ENCODE peak calls at places on chromosomes 6 and 20, in seven cellular contexts. Z, J, I, H, A, S and P are unnamed samples. For H3K4me1 and H3K9me2, the result is how much of the 10 kb centered on the place peaks cover.

GRCh38 chr6:69105288-69105687 is 470.2 kb downstream of the ADGRB3 start:
- DNase-seq in I (peak), H (no peak), A (no peak), J (no peak), S (peak), Z (no peak), P (no peak)

GRCh38 chr6:11766056-11766455 is 12.5 kb downstream of the ADTRP start:
- DNase-seq in J (no peak), A (no peak), H (no peak), S (no peak), Z (peak), I (peak), P (no peak)

GRCh38 chr6:55941713-55942112 is 66.3 kb upstream of the BMP5 start:
- DNase-seq in S (no peak), H (peak), J (no peak), I (peak), A (no peak), Z (peak), P (no peak)

GRCh38 chr6:14635933-14636599 is 518.5 kb downstream of the CD83 start:
- DNase-seq in S (no peak), A (no peak), H (no peak), Z (no peak), I (no peak), J (no peak), P (no peak)

GRCh38 chr6:142481466-142481865 is 179.7 kb downstream of the ADGRG6 start:
- DNase-seq in J (no peak), H (no peak), I (no peak), S (no peak), A (no peak), Z (no peak), P (no peak)

GRCh38 chr6:82185948-82186347 is 61.6 kb downstream of the IBTK start:
- DNase-seq in Z (peak), A (no peak), H (no peak), J (no peak), I (no peak), S (no peak), P (no peak)

GRCh38 chr6:105028898-105029297 is 72.0 kb downstream of the LIN28B start:
- DNase-seq in A (no peak), I (no peak), Z (no peak), H (no peak), J (no peak), S (no peak), P (no peak)

GRCh38 chr6:37637562-37638413 is 59.9 kb downstream of the MDGA1 start:
- DNase-seq in Z (no peak), J (no peak), A (no peak), S (no peak), H (no peak), I (no peak), P (peak)

GRCh38 chr6:143545165-143545564 is 33.6 kb upstream of the FUCA2 start:
- DNase-seq in Z (no peak), J (no peak), I (no peak), H (no peak), A (no peak), S (no peak), P (no peak)

GRCh38 chr6:44960898-44961297 is 367.2 kb upstream of the RUNX2 start:
- DNase-seq in A (no peak), S (no peak), H (peak), I (no peak), Z (peak), J (peak), P (peak)

GRCh38 chr6:167420858-167421766 is 96.2 kb downstream of the TTLL2 start:
- DNase-seq in Z (no peak), I (no peak), A (no peak), J (no peak), H (no peak), S (peak), P (peak)

GRCh38 chr6:113805836-113806500 is 51.2 kb upstream of the MARCKS start:
- DNase-seq in I (no peak), J (no peak), H (no peak), Z (no peak), A (no peak), S (no peak), P (no peak)

GRCh38 chr20:36030143-36030542 is 61.8 kb downstream of the CNBD2 start:
- DNase-seq in J (no peak), Z (no peak), H (no peak), S (no peak), I (no peak), A (no peak), P (no peak)

GRCh38 chr20:34938466-34939163 is 17.0 kb downstream of the GSS start:
- DNase-seq in H (no peak), A (no peak), Z (no peak), S (no peak), I (no peak), J (no peak), P (no peak)

GRCh38 chr6:119628691-119629621 is 279.4 kb upstream of the MAN1A1 start:
- DNase-seq in Z (no peak), J (no peak), A (no peak), I (peak), S (no peak), H (no peak), P (no peak)

GRCh38 chr20:61704661-61705060 is 361.0 kb downstream of the TAF4 start:
- DNase-seq in H (no peak), I (no peak), J (no peak), A (no peak), S (no peak), Z (no peak), P (no peak)

GRCh38 chr6:80181352-80182081 is 75.0 kb downstream of the BCKDHB start:
- DNase-seq in J (no peak), I (no peak), A (no peak), H (peak), S (no peak), Z (no peak), P (no peak)

GRCh38 chr6:83378621-83379388 is 52.0 kb downstream of the ME1 start:
- DNase-seq in J (no peak), Z (peak), H (no peak), I (no peak), A (no peak), S (no peak), P (no peak)

GRCh38 chr20:49115565-49115964 is 69.5 kb downstream of the CSE1L start:
- DNase-seq in H (no peak), I (no peak), Z (peak), S (no peak), A (no peak), J (no peak), P (no peak)

GRCh38 chr6:90216081-90216977 is 80.3 kb downstream of the BACH2 start:
- DNase-seq in I (peak), Z (peak), S (no peak), H (no peak), J (no peak), A (no peak), P (peak)

GRCh38 chr6:168671863-168672546 is 231.0 kb downstream of the SMOC2 start:
- DNase-seq in H (no peak), S (no peak), A (no peak), J (no peak), Z (no peak), I (no peak), P (peak)

GRCh38 chr6:161373905-161374451 is 100.1 kb upstream of the AGPAT4 start:
- DNase-seq in A (peak), I (peak), J (no peak), S (peak), H (peak), Z (peak), P (peak)

GRCh38 chr6:10315034-10315433 is 99.8 kb downstream of the TFAP2A start:
- DNase-seq in A (no peak), S (no peak), Z (no peak), J (no peak), I (peak), H (no peak), P (no peak)

GRCh38 chr6:5499644-5500306 is 238.5 kb downstream of the FARS2 start:
- DNase-seq in A (no peak), I (no peak), Z (peak), J (no peak), S (no peak), H (peak), P (no peak)

GRCh38 chr20:20869161-20869560 is 156.7 kb upstream of the RALGAPA2 start:
- DNase-seq in J (no peak), A (no peak), I (no peak), H (no peak), S (no peak), Z (no peak), P (no peak)

GRCh38 chr6:116773886-116774285 is 8.4 kb upstream of the FAM162B start:
- DNase-seq in S (no peak), J (no peak), Z (no peak), I (no peak), A (no peak), H (peak), P (no peak)

GRCh38 chr6:75349262-75349984 is 64.8 kb upstream of the TMEM30A start:
- DNase-seq in H (no peak), S (peak), I (peak), Z (peak), J (no peak), A (no peak), P (peak)

GRCh38 chr6:39088331-39088730 is 26.7 kb downstream of the SAYSD1 start:
- DNase-seq in H (peak), J (no peak), Z (peak), I (peak), A (peak), S (no peak), P (peak)

GRCh38 chr6:15752820-15753219 is 90.0 kb upstream of the DTNBP1 start:
- DNase-seq in S (no peak), J (no peak), I (peak), Z (peak), H (no peak), A (no peak), P (peak)

GRCh38 chr6:133964052-133964451 is 11.0 kb downstream of the TBPL1 start:
- DNase-seq in J (no peak), S (no peak), A (no peak), I (no peak), H (peak), Z (peak), P (no peak)

GRCh38 chr6:53376661-53377226 is 28.0 kb upstream of the ELOVL5 start:
- DNase-seq in H (no peak), I (no peak), J (no peak), S (no peak), A (no peak), Z (no peak), P (no peak)

GRCh38 chr6:75946146-75946831 is 126.2 kb downstream of the IMPG1 start:
- DNase-seq in J (no peak), S (no peak), H (no peak), Z (no peak), A (no peak), I (peak), P (no peak)

DNA sequence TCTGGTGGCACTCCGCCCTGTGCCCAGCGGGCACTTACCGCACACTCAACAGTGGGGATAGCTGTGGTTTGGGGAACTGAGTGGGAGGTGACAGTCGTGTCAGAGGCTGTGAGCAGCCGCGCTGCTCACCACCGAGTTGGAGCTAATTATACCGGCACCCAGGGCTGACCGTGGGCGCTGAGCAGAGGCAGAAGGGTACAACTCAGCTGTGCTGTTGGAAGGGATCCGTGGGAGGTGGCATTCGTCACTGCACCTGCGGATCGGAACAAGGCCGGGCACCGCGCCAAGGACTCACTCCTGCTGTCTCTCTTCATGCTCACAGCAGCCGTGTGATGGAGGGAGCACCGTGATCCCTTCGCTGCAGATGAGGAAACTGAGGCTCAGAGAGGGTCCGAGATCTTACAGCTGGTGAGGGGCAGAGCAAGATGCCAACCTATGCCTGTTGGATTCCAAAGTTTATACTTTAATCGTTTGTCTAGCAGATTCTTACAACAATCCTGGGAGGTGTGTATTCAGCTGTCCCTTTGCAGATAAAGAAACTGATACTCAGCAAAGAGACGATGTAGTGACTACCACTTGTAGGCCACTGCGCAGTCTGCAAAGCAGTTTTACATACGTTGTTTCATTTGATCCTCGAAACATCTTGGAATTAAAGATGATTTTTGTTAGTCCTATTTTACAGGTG is 713 bp upstream of the ELMO2 start:
- DNase-seq in J (peak), H (peak), I (peak), A (peak), S (peak), Z (peak), P (peak)
- H3K4me1 ChIP-seq in J (under half), H (under half), I (under half), A (under half), S (under half), Z (under half), P (under half)

GRCh38 chr6:140893432-140893831 is 1239.3 kb upstream of the GJE1 start:
- DNase-seq in S (no peak), I (peak), H (no peak), J (no peak), Z (no peak), A (no peak), P (no peak)
- H3K9me2 ChIP-seq in S (under half), I (under half), H (under half), J (under half), Z (under half), A (under half), P (under half)

DNA sequence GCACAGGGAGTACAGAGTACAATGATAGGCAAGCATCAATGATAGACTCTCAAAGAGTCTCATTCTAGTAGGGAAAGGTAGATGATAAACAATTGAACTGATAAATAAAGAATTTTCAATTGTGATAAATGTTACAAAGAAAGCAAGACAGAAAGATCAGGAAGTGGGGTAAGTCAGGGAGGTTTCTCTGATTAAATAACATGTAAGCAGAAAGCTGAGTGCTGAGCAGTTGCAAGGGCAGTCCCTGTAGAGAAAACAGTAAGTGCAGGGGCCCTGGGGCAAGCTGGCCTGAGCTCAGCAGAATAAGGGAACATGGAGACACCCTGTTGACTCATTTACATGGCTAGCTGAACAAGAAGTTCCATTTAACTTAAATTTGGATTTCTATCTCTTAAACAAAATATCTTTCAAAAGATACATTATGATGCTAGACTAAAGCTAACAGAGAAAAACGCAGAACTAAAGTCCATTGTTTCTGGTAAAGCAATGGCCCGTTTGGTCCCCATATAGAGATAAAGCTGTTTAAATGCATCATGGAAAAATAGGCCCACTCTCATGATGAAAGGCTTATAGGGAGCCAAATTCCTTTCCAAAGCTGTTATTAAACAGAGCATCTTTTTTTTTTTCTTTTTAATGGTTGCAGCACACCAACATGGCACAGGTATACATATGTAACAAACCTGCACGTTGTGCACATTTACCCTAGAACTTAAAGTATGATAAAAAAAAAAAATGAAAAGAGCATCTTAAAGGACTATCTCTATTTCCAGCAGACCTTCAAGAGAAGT is 5.3 kb upstream of the TNFAIP3 start:
- DNase-seq in S (no peak), A (no peak), H (no peak), I (no peak), Z (peak), J (no peak), P (no peak)
- H3K4me1 ChIP-seq in S (under half), A (under half), H (under half), I (half or more), Z (under half), J (under half), P (under half)

DNA sequence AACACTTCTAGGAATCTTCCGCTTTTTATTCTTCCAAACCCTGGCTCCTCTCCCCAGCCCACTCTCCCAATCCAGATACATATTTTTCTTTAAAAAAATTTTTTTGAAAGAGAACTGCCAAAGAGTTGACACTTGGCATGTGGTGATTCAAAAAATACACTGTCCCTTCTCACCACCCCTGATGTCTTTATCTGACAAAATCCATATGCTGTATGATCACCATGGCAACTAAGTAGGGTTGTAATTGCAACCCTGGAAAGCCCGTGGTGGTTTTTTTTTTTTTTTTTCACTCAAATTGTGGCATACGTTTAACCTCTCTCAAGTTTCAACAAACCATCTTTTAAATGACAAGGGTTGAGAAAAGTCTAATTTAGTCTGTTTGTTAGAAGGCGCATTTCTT is 355.7 kb upstream of the SASH1 start:
- DNase-seq in Z (no peak), J (no peak), S (no peak), A (no peak), H (no peak), I (no peak), P (no peak)
- H3K9me2 ChIP-seq in Z (under half), J (under half), S (under half), A (under half), H (under half), I (under half), P (under half)